ENCODE peak calls at places on chromosomes 5 and 9, in eight cellular contexts. N is A549; Y is CD8-positive, alpha-beta T cell; M is chondrocyte; D is kidney epithelial cell; G is psoas muscle; V is esophagus squamous epithelium; J is hepatocyte. I is an unnamed sample.

GRCh38 chr5:34486808-34487201 is 169.3 kb upstream of the RAI14 start:
- DNase-seq in Y (no peak), D (no peak), J (no peak), V (no peak), M (no peak), N (no peak), G (no peak), I (no peak)

GRCh38 chr5:59354274-59354673 is 539.3 kb downstream of the PDE4D start:
- DNase-seq in G (no peak), M (no peak), V (no peak), J (no peak), D (no peak), N (no peak), Y (no peak), I (no peak)

GRCh38 chr5:90873033-90873517 is 314.5 kb downstream of the ADGRV1 start:
- DNase-seq in V (no peak), Y (peak), N (no peak), D (no peak), M (no peak), J (no peak), G (no peak), I (no peak)

GRCh38 chr5:77030097-77031071 is at the start of gene AGGF1:
- DNase-seq in Y (peak), J (peak), D (peak), M (peak), G (peak), N (peak), V (peak), I (peak)

GRCh38 chr5:154087260-154087659 is 48.5 kb downstream of the MFAP3 start:
- DNase-seq in M (no peak), G (no peak), D (no peak), Y (no peak), V (no peak), J (no peak), N (no peak), I (no peak)

GRCh38 chr9:21070171-21070571 is 7.6 kb downstream of the IFNB1 start:
- DNase-seq in D (peak), N (peak), Y (no peak), V (no peak), G (peak), M (no peak), J (peak), I (peak)

GRCh38 chr5:175658299-175659145 is 651 bp downstream of the HRH2 start:
- DNase-seq in D (no peak), N (no peak), V (no peak), M (no peak), G (no peak), Y (peak), J (peak), I (no peak)

GRCh38 chr9:134367796-134368490 is 41.7 kb downstream of the RXRA start:
- DNase-seq in V (no peak), G (no peak), Y (no peak), J (peak), D (no peak), M (no peak), N (no peak), I (no peak)

GRCh38 chr5:136052692-136053335 is 24.0 kb downstream of the TGFBI start:
- DNase-seq in G (no peak), Y (no peak), M (peak), J (no peak), N (no peak), D (no peak), V (no peak), I (no peak)

GRCh38 chr5:138639326-138639725 is 64.1 kb upstream of the HSPA9 start:
- DNase-seq in Y (no peak), D (no peak), M (no peak), N (no peak), V (no peak), J (no peak), G (no peak), I (no peak)

GRCh38 chr5:138640855-138641254 is 65.7 kb upstream of the HSPA9 start:
- DNase-seq in N (no peak), Y (no peak), V (no peak), J (no peak), G (no peak), D (no peak), M (no peak), I (no peak)

GRCh38 chr5:138640138-138640537 is 64.9 kb upstream of the HSPA9 start:
- DNase-seq in J (no peak), M (no peak), Y (no peak), G (no peak), V (no peak), D (no peak), N (no peak), I (no peak)

GRCh38 chr5:138643040-138643791 is 68.0 kb upstream of the HSPA9 start:
- DNase-seq in M (no peak), V (no peak), G (no peak), N (no peak), Y (no peak), J (no peak), D (no peak), I (no peak)

DNA sequence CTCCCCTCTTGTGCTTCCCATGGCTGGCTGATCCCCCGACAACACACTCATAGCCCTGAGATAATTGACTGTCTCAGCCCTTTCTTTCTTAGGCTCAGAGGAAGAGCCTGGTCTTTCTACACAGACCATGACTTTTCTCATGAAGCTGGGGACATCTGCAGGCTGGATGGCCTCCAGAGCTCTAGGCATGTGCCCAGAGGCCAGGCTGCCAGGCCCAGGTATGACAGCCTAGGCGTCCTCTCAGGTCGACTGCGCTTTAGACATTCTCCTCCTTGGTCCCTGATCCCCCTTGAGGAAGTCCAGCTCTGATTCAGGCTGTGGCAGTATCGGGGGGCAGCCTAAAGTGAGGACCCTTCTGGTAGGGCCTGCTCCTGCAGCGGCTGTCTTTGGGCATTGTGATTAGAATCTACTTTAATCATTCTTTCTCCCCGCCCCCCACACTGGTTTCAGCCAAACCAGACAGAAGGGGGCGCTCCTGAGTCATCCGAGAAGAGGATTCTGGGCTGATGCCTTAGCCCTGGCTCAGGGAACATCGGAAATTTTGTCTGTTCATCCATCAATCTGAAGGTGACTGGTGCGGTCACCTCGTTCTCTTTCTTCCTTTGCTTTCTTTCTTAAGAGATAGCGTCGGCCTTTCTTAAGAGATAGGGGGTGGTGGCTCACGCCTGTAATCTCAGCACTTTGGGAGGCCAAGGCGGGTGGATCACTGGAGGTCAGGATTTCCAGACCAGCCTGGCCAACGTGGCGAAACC is 66.5 kb upstream of the HSPA9 start:
- DNase-seq in V (no peak), M (no peak), N (peak), D (no peak), Y (peak), J (peak), G (peak), I (peak)
- TF ChIP-seq CTCF in V (peak), M (peak), N (peak), D (peak), Y (peak), J (peak), G (peak), I (peak)

GRCh38 chr9:12426198-12426864 is 266.9 kb upstream of the TYRP1 start:
- DNase-seq in Y (no peak), M (no peak), D (no peak), N (peak), J (peak), V (no peak), G (no peak), I (no peak)
- TF ChIP-seq CTCF in Y (no peak), M (peak), D (no peak), N (no peak), J (peak), V (no peak), G (no peak), I (no peak)

DNA sequence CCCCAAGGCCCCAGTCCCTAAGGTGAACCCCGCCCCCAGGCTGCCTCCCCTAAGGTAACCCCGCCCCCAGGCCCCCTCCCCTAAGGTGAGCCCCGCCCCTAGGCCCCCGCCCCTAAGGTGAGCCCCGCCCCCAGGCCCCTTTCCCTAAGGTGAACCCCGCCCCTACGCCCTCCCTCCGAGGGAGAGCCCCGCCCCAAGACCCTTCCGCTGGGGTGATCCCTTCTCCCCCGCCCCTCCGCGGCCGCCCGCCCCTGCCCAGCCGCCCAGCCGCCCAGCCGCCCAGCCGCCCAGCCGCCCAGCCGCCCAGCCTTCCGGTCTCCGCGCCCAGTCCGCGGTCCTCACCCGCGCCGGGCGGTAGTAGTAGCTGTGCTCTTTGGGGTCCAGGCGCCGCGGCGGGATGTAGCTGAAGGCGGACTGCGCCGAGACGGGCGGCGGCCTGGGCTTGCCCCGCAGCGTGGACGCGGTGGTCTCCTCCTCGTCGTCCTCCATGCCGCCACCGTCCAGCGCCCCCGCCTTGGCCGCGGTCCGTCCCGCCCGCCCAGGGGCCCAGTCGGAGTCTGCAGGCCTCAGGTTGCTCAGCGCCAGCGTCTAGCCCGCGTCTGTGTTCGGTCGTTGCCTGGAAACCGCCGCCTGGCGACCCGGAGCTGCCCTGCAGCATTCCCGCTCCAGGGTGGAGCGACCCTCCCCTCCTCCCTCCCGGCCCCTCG is at the start of gene CFAP90:
- DNase-seq in D (no peak), N (peak), M (peak), G (peak), Y (peak), J (peak), V (no peak), I (peak)
- TF ChIP-seq CTCF in D (peak), N (no peak), M (peak), G (peak), Y (no peak), J (peak), V (peak), I (no peak)

GRCh38 chr5:78795757-78796156 is 147.2 kb upstream of the LHFPL2 start:
- DNase-seq in M (no peak), D (peak), G (no peak), N (peak), Y (no peak), J (peak), V (no peak), I (peak)

GRCh38 chr5:78803386-78803785 is 154.8 kb upstream of the LHFPL2 start:
- DNase-seq in M (no peak), Y (no peak), D (no peak), N (no peak), G (peak), V (no peak), J (no peak), I (no peak)

GRCh38 chr5:78797945-78798731 is 149.6 kb upstream of the LHFPL2 start:
- DNase-seq in Y (no peak), D (no peak), J (no peak), N (no peak), G (no peak), V (no peak), M (no peak), I (no peak)

GRCh38 chr5:78801413-78801812 is 152.8 kb upstream of the LHFPL2 start:
- DNase-seq in V (no peak), M (no peak), D (no peak), G (no peak), Y (no peak), J (no peak), N (no peak), I (no peak)

DNA sequence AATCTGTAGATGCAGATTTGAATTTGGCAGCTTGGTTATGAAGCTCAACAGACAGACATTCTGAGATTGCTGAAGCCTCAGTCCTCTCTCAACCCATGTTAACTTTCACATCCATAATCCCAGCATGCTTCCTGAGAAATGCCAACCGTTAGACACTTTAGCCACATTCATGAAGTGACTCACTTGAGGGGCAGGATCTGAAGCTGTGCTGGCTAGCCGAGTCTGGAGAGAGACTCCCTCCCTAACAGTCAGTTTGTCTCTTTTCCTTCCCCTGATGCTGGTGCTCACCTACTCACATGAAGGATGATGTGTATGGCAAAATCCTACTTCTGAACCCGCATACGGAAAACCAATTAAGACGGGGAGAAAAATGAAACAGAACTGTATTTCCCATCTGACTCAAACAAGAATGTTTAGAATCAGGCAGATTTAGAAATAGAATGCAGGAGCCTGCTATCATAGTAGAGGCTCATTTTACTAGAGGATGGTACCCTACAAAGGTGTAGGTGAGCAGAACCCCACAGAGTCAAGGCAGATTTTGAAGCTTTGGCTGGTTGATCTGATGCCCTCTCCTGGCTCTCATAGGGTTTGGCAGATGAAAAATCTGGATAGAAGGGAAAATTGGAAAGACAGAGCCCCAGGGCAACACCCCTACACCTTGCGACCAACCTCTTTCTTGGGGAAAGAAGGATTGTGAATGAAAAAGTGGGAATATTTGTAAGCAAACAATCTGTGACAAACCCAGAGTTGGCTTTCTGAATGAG is 150.9 kb upstream of the LHFPL2 start:
- DNase-seq in Y (no peak), G (no peak), V (no peak), M (no peak), D (peak), J (no peak), N (peak), I (no peak)
- TF ChIP-seq CTCF in Y (no peak), G (no peak), V (no peak), M (peak), D (no peak), J (no peak), N (peak), I (no peak)

DNA sequence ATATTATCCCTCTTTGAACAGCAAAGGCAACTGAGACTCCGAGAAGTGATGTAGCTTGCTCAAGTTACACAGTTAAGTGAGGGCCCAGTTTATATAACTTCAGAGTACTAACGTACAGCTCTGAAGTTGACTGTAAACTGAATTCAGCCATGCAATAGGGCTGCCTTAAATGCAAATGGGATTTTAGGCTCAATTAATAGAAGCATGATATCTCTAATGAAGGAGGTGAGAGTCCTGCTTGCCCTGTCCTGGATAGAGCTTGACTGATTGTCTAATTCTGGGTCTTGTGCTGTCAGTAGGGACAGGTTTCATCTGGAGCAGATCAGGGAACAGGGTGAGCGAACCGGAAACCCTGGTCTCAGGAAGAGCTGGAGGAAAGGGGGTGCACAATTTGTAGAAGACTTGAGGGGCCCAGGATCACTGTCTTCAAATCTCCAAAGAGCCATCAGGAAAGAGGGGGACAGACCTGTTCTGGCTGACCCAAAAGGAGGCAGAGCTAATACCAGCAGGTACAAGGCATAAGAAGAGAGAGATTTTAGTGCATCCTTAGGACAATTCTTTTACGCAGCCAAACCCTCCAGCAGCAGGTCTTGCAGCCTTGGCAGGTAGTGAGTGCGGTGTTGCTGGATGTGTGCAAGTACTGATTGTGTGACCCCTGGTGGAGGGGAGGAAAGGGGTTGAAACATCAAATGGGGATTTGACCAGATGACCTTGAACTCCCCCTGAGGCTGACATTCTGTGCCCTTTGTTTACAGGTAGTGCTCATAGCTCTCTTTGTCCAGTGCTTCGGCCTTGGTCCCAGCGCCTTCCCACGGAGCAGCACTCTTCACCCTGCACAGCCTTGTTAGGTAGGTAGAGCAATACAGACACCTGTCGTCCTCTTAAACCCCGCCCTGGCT is 13.0 kb downstream of the GSN start:
- DNase-seq in V (no peak), D (no peak), N (no peak), M (no peak), G (no peak), Y (no peak), J (no peak), I (no peak)
- TF ChIP-seq CTCF in V (no peak), D (no peak), N (no peak), M (no peak), G (no peak), Y (no peak), J (no peak), I (no peak)

GRCh38 chr9:109953813-109954489 is 174.0 kb downstream of the PALM2AKAP2 start:
- DNase-seq in Y (no peak), M (no peak), G (no peak), N (peak), V (no peak), D (no peak), J (no peak), I (no peak)
- TF ChIP-seq CTCF in Y (no peak), M (peak), G (no peak), N (no peak), V (no peak), D (peak), J (no peak), I (no peak)

DNA sequence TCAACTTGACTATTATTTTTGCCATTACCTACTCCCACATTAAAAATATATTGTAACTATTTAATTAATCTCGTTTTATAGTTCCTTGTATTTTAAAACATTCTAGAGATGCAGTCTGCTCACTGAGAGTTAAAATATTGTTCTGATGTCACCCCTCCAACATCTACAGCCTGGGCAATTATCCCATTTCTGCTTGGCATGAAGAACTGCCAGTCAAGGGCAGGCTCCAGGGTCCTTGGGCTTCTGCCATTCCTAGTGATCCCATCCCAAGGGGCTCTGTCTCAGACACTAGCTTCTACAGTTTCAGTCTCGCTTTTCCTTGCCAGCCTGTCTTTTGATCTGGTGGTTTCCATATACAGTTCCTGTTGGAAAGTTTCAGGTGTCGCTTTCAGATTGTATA is 287.2 kb downstream of the TMEM232 start:
- DNase-seq in V (no peak), Y (no peak), J (no peak), D (no peak), G (no peak), N (no peak), M (no peak), I (no peak)
- TF ChIP-seq CTCF in V (no peak), Y (no peak), J (no peak), D (no peak), G (no peak), N (no peak), M (no peak), I (no peak)

I was measured in Calu3.